ENCODE peak calls at places on chromosomes 4 and X, in nine cellular contexts. One of them, this sample, is unnamed.
A peak's percentile ranks its signal among the peaks of the same experiment; 100 is the strongest.

GRCh38 chrX:131734621-131735020 is 190.7 kb downstream of the OR13H1 start:
- DNase-seq in cardiac fibroblast: no peak
- DNase-seq in GM13977: no peak
- DNase-seq in GM06990: peak; percentile 42
- DNase-seq in MCF 10A: peak; percentile 88
- DNase-seq in A673: no peak
- DNase-seq in lower lobe of right lung: no peak
- DNase-seq in uterus: peak; percentile 73
- DNase-seq in AG10803: no peak
- DNase-seq in this sample: no peak

GRCh38 chrX:139795196-139795595 is 87.2 kb upstream of the MCF2 start:
- DNase-seq in MCF 10A: no peak
- DNase-seq in cardiac fibroblast: no peak
- DNase-seq in AG10803: no peak
- DNase-seq in GM13977: peak; percentile 17
- DNase-seq in uterus: no peak
- DNase-seq in lower lobe of right lung: no peak
- DNase-seq in A673: no peak
- DNase-seq in GM06990: peak; percentile 35
- DNase-seq in this sample: peak; percentile 19

GRCh38 chr4:126372634-126373033 is 1057.9 kb downstream of the FAT4 start:
- DNase-seq in GM13977: no peak
- DNase-seq in A673: no peak
- DNase-seq in MCF 10A: no peak
- DNase-seq in lower lobe of right lung: no peak
- DNase-seq in cardiac fibroblast: no peak
- DNase-seq in AG10803: peak; percentile 8
- DNase-seq in uterus: no peak
- DNase-seq in GM06990: no peak
- DNase-seq in this sample: no peak

GRCh38 chr4:153434190-153434589 is 32.0 kb upstream of the TMEM131L start:
- DNase-seq in MCF 10A: no peak
- DNase-seq in GM13977: no peak
- DNase-seq in AG10803: no peak
- DNase-seq in GM06990: no peak
- DNase-seq in uterus: no peak
- DNase-seq in lower lobe of right lung: no peak
- DNase-seq in A673: no peak
- DNase-seq in cardiac fibroblast: no peak
- DNase-seq in this sample: no peak

GRCh38 chrX:134158821-134159512 is 78.0 kb upstream of the CCDC160 start:
- DNase-seq in MCF 10A: no peak
- DNase-seq in uterus: no peak
- DNase-seq in A673: no peak
- DNase-seq in cardiac fibroblast: no peak
- DNase-seq in GM06990: no peak
- DNase-seq in AG10803: no peak
- DNase-seq in GM13977: no peak
- DNase-seq in lower lobe of right lung: no peak
- DNase-seq in this sample: no peak

GRCh38 chr4:3207531-3208037 is 41.4 kb upstream of the MSANTD1 start:
- DNase-seq in AG10803: peak; percentile 77
- DNase-seq in GM13977: no peak
- DNase-seq in uterus: no peak
- DNase-seq in MCF 10A: peak; percentile 32
- DNase-seq in A673: no peak
- DNase-seq in cardiac fibroblast: peak; percentile 50
- DNase-seq in GM06990: no peak
- DNase-seq in lower lobe of right lung: no peak
- DNase-seq in this sample: no peak

GRCh38 chrX:105610401-105610800 is 211.9 kb upstream of the NRK start:
- DNase-seq in lower lobe of right lung: no peak
- DNase-seq in GM13977: no peak
- DNase-seq in A673: no peak
- DNase-seq in uterus: no peak
- DNase-seq in MCF 10A: peak; percentile 27
- DNase-seq in cardiac fibroblast: no peak
- DNase-seq in GM06990: no peak
- DNase-seq in AG10803: no peak
- DNase-seq in this sample: no peak

GRCh38 chr4:176538217-176538925 is 218.6 kb downstream of the SPCS3 start:
- DNase-seq in AG10803: peak; percentile 90
- DNase-seq in lower lobe of right lung: no peak
- DNase-seq in uterus: no peak
- DNase-seq in cardiac fibroblast: peak; percentile 71
- DNase-seq in GM13977: no peak
- DNase-seq in A673: no peak
- DNase-seq in MCF 10A: peak; percentile 83
- DNase-seq in GM06990: no peak
- DNase-seq in this sample: no peak

GRCh38 chr4:9954468-9954867 is 66.8 kb downstream of the SLC2A9 start:
- DNase-seq in cardiac fibroblast: no peak
- DNase-seq in GM06990: no peak
- DNase-seq in AG10803: no peak
- DNase-seq in A673: no peak
- DNase-seq in lower lobe of right lung: no peak
- DNase-seq in uterus: no peak
- DNase-seq in MCF 10A: no peak
- DNase-seq in GM13977: no peak
- DNase-seq in this sample: no peak

GRCh38 chr4:147355849-147356248 is 125.0 kb upstream of the EDNRA start:
- DNase-seq in AG10803: peak; percentile 73
- DNase-seq in uterus: no peak
- DNase-seq in GM06990: no peak
- DNase-seq in cardiac fibroblast: peak; percentile 54
- DNase-seq in A673: peak; percentile 76
- DNase-seq in lower lobe of right lung: no peak
- DNase-seq in MCF 10A: peak; percentile 27
- DNase-seq in GM13977: no peak
- DNase-seq in this sample: no peak

GRCh38 chrX:357693-358471 is 28.8 kb downstream of the PPP2R3B start:
- DNase-seq in MCF 10A: peak; percentile 13
- DNase-seq in AG10803: peak; percentile 34
- DNase-seq in uterus: no peak
- DNase-seq in A673: peak; percentile 25
- DNase-seq in GM06990: no peak
- DNase-seq in lower lobe of right lung: peak; percentile 47
- DNase-seq in GM13977: no peak
- DNase-seq in cardiac fibroblast: peak; percentile 37
- DNase-seq in this sample: no peak

GRCh38 chr4:1727117-1728031 is 6.1 kb downstream of the TACC3 start:
- DNase-seq in GM06990: no peak
- DNase-seq in MCF 10A: peak; percentile 95
- DNase-seq in GM13977: no peak
- DNase-seq in A673: peak; percentile 67
- DNase-seq in AG10803: peak; percentile 54
- DNase-seq in uterus: no peak
- DNase-seq in lower lobe of right lung: peak; percentile 82
- DNase-seq in cardiac fibroblast: peak; percentile 79
- DNase-seq in this sample: no peak

GRCh38 chrX:130108647-130109428 is 1.5 kb downstream of the ELF4 start:
- DNase-seq in GM13977: peak; percentile 74
- DNase-seq in cardiac fibroblast: peak; percentile 40
- DNase-seq in lower lobe of right lung: peak; percentile 72
- DNase-seq in GM06990: peak; percentile 48
- DNase-seq in MCF 10A: peak; percentile 39
- DNase-seq in AG10803: peak; percentile 39
- DNase-seq in uterus: no peak
- DNase-seq in A673: peak; percentile 40
- DNase-seq in this sample: peak; percentile 69

GRCh38 chr4:187027231-187027760 is 303.6 kb upstream of the FAT1 start:
- DNase-seq in lower lobe of right lung: no peak
- DNase-seq in cardiac fibroblast: no peak
- DNase-seq in GM13977: no peak
- DNase-seq in MCF 10A: no peak
- DNase-seq in AG10803: peak; percentile 2
- DNase-seq in uterus: no peak
- DNase-seq in A673: no peak
- DNase-seq in GM06990: no peak
- DNase-seq in this sample: no peak

GRCh38 chrX:42752730-42753129 is 25.2 kb downstream of the PPP1R2C start:
- DNase-seq in GM13977: no peak
- DNase-seq in cardiac fibroblast: peak; percentile 24
- DNase-seq in GM06990: no peak
- DNase-seq in AG10803: no peak
- DNase-seq in MCF 10A: no peak
- DNase-seq in uterus: no peak
- DNase-seq in lower lobe of right lung: no peak
- DNase-seq in A673: no peak
- DNase-seq in this sample: no peak

GRCh38 chrX:11427082-11428033 is 134.1 kb downstream of the AMELX start:
- DNase-seq in uterus: peak; percentile 45
- DNase-seq in cardiac fibroblast: peak; percentile 52
- DNase-seq in lower lobe of right lung: peak; percentile 61
- DNase-seq in AG10803: no peak
- DNase-seq in A673: no peak
- DNase-seq in GM06990: peak; percentile 42
- DNase-seq in GM13977: peak; percentile 29
- DNase-seq in MCF 10A: no peak
- DNase-seq in this sample: peak; percentile 26
- TF ChIP-seq CTCF in uterus: no peak
- TF ChIP-seq CTCF in cardiac fibroblast: peak; percentile 44
- TF ChIP-seq CTCF in lower lobe of right lung: peak; percentile 36
- TF ChIP-seq CTCF in AG10803: peak; percentile 42
- TF ChIP-seq CTCF in A673: peak; percentile 29
- TF ChIP-seq CTCF in GM06990: peak; percentile 43
- TF ChIP-seq CTCF in GM13977: peak; percentile 38
- TF ChIP-seq CTCF in MCF 10A: no peak
- TF ChIP-seq CTCF in this sample: peak; percentile 21

DNA sequence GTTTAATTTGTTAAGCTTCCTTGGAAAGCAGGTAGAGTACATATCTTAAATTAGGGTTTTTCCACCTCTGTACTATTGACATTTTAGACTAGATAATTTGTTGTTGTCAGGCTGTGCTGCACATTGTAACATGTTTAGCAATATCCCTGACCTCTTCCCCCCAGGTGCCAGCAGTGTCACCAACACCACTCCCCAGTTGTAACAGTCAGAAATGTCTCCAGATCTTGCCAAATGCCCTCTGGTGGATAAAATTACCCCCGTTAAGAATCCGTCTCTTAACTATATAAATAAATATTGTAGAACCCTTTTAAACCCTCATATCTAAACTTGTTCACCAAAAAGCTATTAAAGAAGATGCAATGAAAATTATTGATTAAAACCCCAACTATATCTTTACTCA is 161.5 kb downstream of the ARHGAP6 start:
- DNase-seq in GM06990: no peak
- DNase-seq in GM13977: no peak
- DNase-seq in A673: no peak
- DNase-seq in uterus: no peak
- DNase-seq in AG10803: no peak
- DNase-seq in MCF 10A: no peak
- DNase-seq in cardiac fibroblast: no peak
- DNase-seq in lower lobe of right lung: no peak
- DNase-seq in this sample: no peak
- TF ChIP-seq CTCF in GM06990: no peak
- TF ChIP-seq CTCF in GM13977: no peak
- TF ChIP-seq CTCF in A673: no peak
- TF ChIP-seq CTCF in uterus: no peak
- TF ChIP-seq CTCF in AG10803: no peak
- TF ChIP-seq CTCF in MCF 10A: no peak
- TF ChIP-seq CTCF in cardiac fibroblast: no peak
- TF ChIP-seq CTCF in lower lobe of right lung: no peak
- TF ChIP-seq CTCF in this sample: no peak

GRCh38 chr4:66842401-66842800 is 702.9 kb downstream of the CENPC start:
- DNase-seq in A673: peak; percentile 20
- DNase-seq in cardiac fibroblast: no peak
- DNase-seq in uterus: no peak
- DNase-seq in GM06990: no peak
- DNase-seq in GM13977: no peak
- DNase-seq in lower lobe of right lung: no peak
- DNase-seq in MCF 10A: no peak
- DNase-seq in AG10803: no peak
- DNase-seq in this sample: no peak

GRCh38 chr4:66840178-66840577 is 705.1 kb downstream of the CENPC start:
- DNase-seq in AG10803: no peak
- DNase-seq in GM06990: no peak
- DNase-seq in uterus: no peak
- DNase-seq in lower lobe of right lung: no peak
- DNase-seq in A673: peak; percentile 47
- DNase-seq in GM13977: no peak
- DNase-seq in cardiac fibroblast: no peak
- DNase-seq in MCF 10A: no peak
- DNase-seq in this sample: no peak

GRCh38 chr4:66837496-66837895 is 707.8 kb downstream of the CENPC start:
- DNase-seq in lower lobe of right lung: no peak
- DNase-seq in MCF 10A: no peak
- DNase-seq in uterus: no peak
- DNase-seq in cardiac fibroblast: peak; percentile 23
- DNase-seq in A673: no peak
- DNase-seq in GM06990: no peak
- DNase-seq in AG10803: no peak
- DNase-seq in GM13977: no peak
- DNase-seq in this sample: no peak
- TF ChIP-seq CTCF in lower lobe of right lung: no peak
- TF ChIP-seq CTCF in MCF 10A: no peak
- TF ChIP-seq CTCF in uterus: no peak
- TF ChIP-seq CTCF in cardiac fibroblast: no peak
- TF ChIP-seq CTCF in A673: no peak
- TF ChIP-seq CTCF in GM06990: no peak
- TF ChIP-seq CTCF in AG10803: no peak
- TF ChIP-seq CTCF in GM13977: no peak
- TF ChIP-seq CTCF in this sample: no peak

GRCh38 chr4:156497486-156497885 is 474.1 kb downstream of the PDGFC start:
- DNase-seq in uterus: no peak
- DNase-seq in AG10803: no peak
- DNase-seq in MCF 10A: no peak
- DNase-seq in cardiac fibroblast: no peak
- DNase-seq in GM13977: no peak
- DNase-seq in GM06990: no peak
- DNase-seq in A673: no peak
- DNase-seq in lower lobe of right lung: no peak
- DNase-seq in this sample: no peak
- TF ChIP-seq CTCF in uterus: no peak
- TF ChIP-seq CTCF in AG10803: no peak
- TF ChIP-seq CTCF in MCF 10A: no peak
- TF ChIP-seq CTCF in cardiac fibroblast: no peak
- TF ChIP-seq CTCF in GM13977: no peak
- TF ChIP-seq CTCF in GM06990: no peak
- TF ChIP-seq CTCF in A673: no peak
- TF ChIP-seq CTCF in lower lobe of right lung: no peak
- TF ChIP-seq CTCF in this sample: no peak

GRCh38 chr4:42401171-42401570 is 3.9 kb downstream of the SHISA3 start:
- DNase-seq in AG10803: no peak
- DNase-seq in GM13977: no peak
- DNase-seq in uterus: no peak
- DNase-seq in cardiac fibroblast: no peak
- DNase-seq in MCF 10A: peak; percentile 50
- DNase-seq in GM06990: no peak
- DNase-seq in lower lobe of right lung: no peak
- DNase-seq in A673: no peak
- DNase-seq in this sample: no peak
- TF ChIP-seq CTCF in AG10803: no peak
- TF ChIP-seq CTCF in GM13977: peak; percentile 12
- TF ChIP-seq CTCF in uterus: no peak
- TF ChIP-seq CTCF in cardiac fibroblast: peak; percentile 14
- TF ChIP-seq CTCF in MCF 10A: no peak
- TF ChIP-seq CTCF in GM06990: peak; percentile 6
- TF ChIP-seq CTCF in lower lobe of right lung: no peak
- TF ChIP-seq CTCF in A673: no peak
- TF ChIP-seq CTCF in this sample: peak; percentile 23

GRCh38 chr4:112564706-112565270 is 48.8 kb upstream of the NEUROG2 start:
- DNase-seq in GM06990: peak; percentile 3
- DNase-seq in lower lobe of right lung: no peak
- DNase-seq in AG10803: no peak
- DNase-seq in GM13977: no peak
- DNase-seq in cardiac fibroblast: no peak
- DNase-seq in MCF 10A: no peak
- DNase-seq in A673: no peak
- DNase-seq in uterus: no peak
- DNase-seq in this sample: no peak
- TF ChIP-seq CTCF in GM06990: no peak
- TF ChIP-seq CTCF in lower lobe of right lung: no peak
- TF ChIP-seq CTCF in AG10803: no peak
- TF ChIP-seq CTCF in GM13977: no peak
- TF ChIP-seq CTCF in cardiac fibroblast: no peak
- TF ChIP-seq CTCF in MCF 10A: no peak
- TF ChIP-seq CTCF in A673: peak; percentile 28
- TF ChIP-seq CTCF in uterus: no peak
- TF ChIP-seq CTCF in this sample: no peak